ENCODE peak calls at places on chromosome 10, in seven cellular contexts. K is ELR, W is Ammon's horn, B is lower leg skin, P is progenitor cell of endocrine pancreas, R is Caco-2, J is NCI-H2227 treated with DMSO at 0.1 percent for 48 hours. I is an unnamed sample.

GRCh38 chr10:121070257-121070656 is 219.1 kb downstream of the WDR11 start:
- DNase-seq in K (no peak), W (no peak), B (peak; percentile 9), P (no peak), R (peak; percentile 57), J (no peak), I (no peak)

GRCh38 chr10:104334965-104335650 is 3.2 kb downstream of the ITPRIP start:
- DNase-seq in K (no peak), W (no peak), B (peak; percentile 84), P (no peak), R (no peak), J (no peak), I (no peak)

GRCh38 chr10:121112618-121113384 is 261.6 kb downstream of the WDR11 start:
- DNase-seq in K (no peak), W (no peak), B (peak; percentile 21), P (no peak), R (peak; percentile 21), J (no peak), I (no peak)

GRCh38 chr10:48518926-48519730 is 85.7 kb downstream of the ARHGAP22 start:
- DNase-seq in K (no peak), W (no peak), B (peak; percentile 76), P (no peak), R (no peak), J (no peak), I (no peak)

GRCh38 chr10:93458821-93459257 is 23.3 kb downstream of the MYOF start:
- DNase-seq in K (peak; percentile 100), W (no peak), B (peak; percentile 95), P (peak; percentile 55), R (peak; percentile 90), J (no peak), I (peak; percentile 54)

GRCh38 chr10:69801094-69801433 is 642 bp upstream of the COL13A1 start:
- DNase-seq in K (peak; percentile 81), W (no peak), B (no peak), P (peak; percentile 65), R (peak; percentile 77), J (no peak), I (no peak)

GRCh38 chr10:71141528-71141927 is 70.8 kb upstream of the UNC5B start:
- DNase-seq in K (no peak), W (no peak), B (peak; percentile 34), P (no peak), R (no peak), J (no peak), I (no peak)

GRCh38 chr10:130188195-130189175 is 52.3 kb downstream of the GLRX3 start:
- DNase-seq in K (no peak), W (no peak), B (no peak), P (no peak), R (no peak), J (no peak), I (no peak)

GRCh38 chr10:59006511-59007306 is 169.7 kb upstream of the PHYHIPL start:
- DNase-seq in K (peak; percentile 67), W (no peak), B (no peak), P (no peak), R (no peak), J (no peak), I (no peak)

GRCh38 chr10:52216852-52217251 is 97.2 kb upstream of the DKK1 start:
- DNase-seq in K (peak; percentile 46), W (peak; percentile 53), B (no peak), P (no peak), R (no peak), J (no peak), I (no peak)

GRCh38 chr10:5283305-5284158 is 81.2 kb upstream of the UCN3 start:
- DNase-seq in K (peak; percentile 72), W (peak; percentile 52), B (peak; percentile 85), P (peak; percentile 39), R (peak; percentile 83), J (no peak), I (no peak)

GRCh38 chr10:60911715-60912114 is 32.3 kb downstream of the RHOBTB1 start:
- DNase-seq in K (no peak), W (no peak), B (no peak), P (no peak), R (no peak), J (no peak), I (no peak)

GRCh38 chr10:125961743-125962142 is 65.4 kb downstream of the FANK1 start:
- DNase-seq in K (no peak), W (no peak), B (no peak), P (no peak), R (no peak), J (no peak), I (no peak)

I was measured in mesothelial cell of epicardium.